ENCODE peak calls at places on chromosomes 13 and 19, in four cellular contexts. Q is IMR-90; N is stimulated activated CD8-positive, alpha-beta memory T cell treated with anti-CD3 and anti-CD28 coated beads, Interleukin-12 subunit alpha, Interleukin-12 subunit beta, amount 100 ng/mL, for 4 hours; W is NCI-H345. O is an unnamed sample.

GRCh38 chr19:18453269-18454024 is 15.5 kb upstream of the ISYNA1 start:
- DNase-seq in N (no peak), Q (peak; percentile 52), W (no peak), O (no peak)

GRCh38 chr19:41089955-41090354 is 1.7 kb downstream of the CYP2A13 start:
- DNase-seq in W (no peak), Q (no peak), N (no peak), O (peak; percentile 44)

GRCh38 chr19:41919948-41920712 is 8.1 kb downstream of the ERFL start:
- DNase-seq in W (no peak), N (no peak), Q (no peak), O (no peak)

GRCh38 chr13:31556376-31556775 is 182.9 kb upstream of the RXFP2 start:
- DNase-seq in Q (peak; percentile 2), N (no peak), W (no peak), O (no peak)

GRCh38 chr13:62747629-62748028 is 1332.0 kb upstream of the PCDH20 start:
- DNase-seq in Q (peak; percentile 51), N (no peak), W (no peak), O (no peak)

GRCh38 chr13:80070024-80070703 is 270.8 kb downstream of the SPRY2 start:
- DNase-seq in N (no peak), W (no peak), Q (no peak), O (peak; percentile 4)

GRCh38 chr13:93646247-93646646 is 419.6 kb downstream of the GPC6 start:
- DNase-seq in W (no peak), N (no peak), Q (no peak), O (no peak)

GRCh38 chr19:30593358-30593757 is 221.2 kb downstream of the ZNF536 start:
- DNase-seq in W (no peak), Q (no peak), N (no peak), O (no peak)

GRCh38 chr19:383922-384800 is 24.8 kb downstream of the C2CD4C start:
- DNase-seq in Q (no peak), W (no peak), N (no peak), O (peak; percentile 77)

GRCh38 chr13:98813993-98814392 is 61.5 kb upstream of the SLC15A1 start:
- DNase-seq in Q (peak; percentile 43), W (no peak), N (no peak), O (no peak)

GRCh38 chr13:52374873-52375411 is 31.0 kb downstream of the THSD1 start:
- DNase-seq in W (no peak), N (no peak), Q (no peak), O (no peak)

GRCh38 chr19:48170817-48171347 is 402 bp downstream of the ZSWIM9 start:
- DNase-seq in Q (no peak), N (no peak), W (no peak), O (peak; percentile 36)

GRCh38 chr13:24233351-24233901 is 72.9 kb downstream of the SPATA13 start:
- DNase-seq in N (no peak), W (no peak), Q (peak; percentile 64), O (peak; percentile 68)

GRCh38 chr19:17414097-17414496 is 5.8 kb upstream of the MVB12A start:
- DNase-seq in Q (no peak), W (no peak), N (no peak), O (no peak)

GRCh38 chr19:42051166-42052115 is 18.6 kb downstream of the GRIK5 start:
- DNase-seq in Q (no peak), N (no peak), W (peak; percentile 33), O (no peak)

GRCh38 chr13:112254900-112255299 is 121.3 kb upstream of the SPACA7 start:
- DNase-seq in Q (no peak), W (no peak), N (no peak), O (no peak)

GRCh38 chr19:40626918-40627317 is 25.7 kb downstream of the LTBP4 start:
- DNase-seq in W (no peak), Q (no peak), N (no peak), O (no peak)

GRCh38 chr13:78398743-78399410 is 204.5 kb downstream of the POU4F1 start:
- DNase-seq in W (no peak), N (no peak), Q (no peak), O (no peak)

GRCh38 chr13:30818323-30818960 is 83.1 kb downstream of the ALOX5AP start:
- DNase-seq in Q (peak; percentile 87), W (no peak), N (no peak), O (no peak)

GRCh38 chr13:49454388-49455015 is 10.4 kb downstream of the SETDB2 start:
- DNase-seq in W (no peak), N (no peak), Q (peak; percentile 88), O (no peak)

O was measured in neural progenitor cell.